ENCODE peak calls at places on chromosomes 12 and 14, in nine cellular contexts. K is GM23338, B is GM12878, Z is HCT116, L is SK-N-SH, W is K562, I is HL-60, G is spleen, T is transverse colon. H is an unnamed sample.

GRCh38 chr12:74408601-74409166 is 129.0 kb upstream of the ATXN7L3B start:
- DNase-seq in L (no peak), W (no peak), Z (no peak), G (no peak), T (no peak), B (no peak), K (peak), I (no peak), H (no peak)

GRCh38 chr12:104974626-104975290 is 11.4 kb upstream of the NOPCHAP1 start:
- DNase-seq in I (peak), G (no peak), W (no peak), T (peak), B (peak), L (no peak), K (no peak), Z (no peak), H (no peak)

GRCh38 chr14:41957459-41957858 is 350.8 kb downstream of the LRFN5 start:
- DNase-seq in G (no peak), L (no peak), B (no peak), T (no peak), Z (no peak), W (no peak), I (no peak), K (no peak), H (no peak)

GRCh38 chr12:103966736-103967135 is 1.1 kb downstream of the TDG start:
- DNase-seq in L (no peak), T (no peak), G (no peak), K (no peak), Z (no peak), W (no peak), I (no peak), B (no peak), H (no peak)

GRCh38 chr14:76953196-76953945 is 75.1 kb downstream of the IRF2BPL start:
- DNase-seq in T (peak), K (peak), Z (peak), B (no peak), L (peak), G (peak), I (no peak), W (no peak), H (no peak)

GRCh38 chr14:68675233-68675577 is 117.7 kb downstream of the ZFP36L1 start:
- DNase-seq in T (no peak), I (no peak), B (no peak), L (no peak), W (no peak), Z (no peak), K (no peak), G (no peak), H (peak)

GRCh38 chr14:90677484-90678045 is 138.7 kb downstream of the TTC7B start:
- DNase-seq in T (no peak), I (no peak), B (no peak), G (no peak), K (no peak), Z (no peak), L (no peak), W (no peak), H (no peak)

GRCh38 chr12:92044435-92044834 is 101.2 kb downstream of the BTG1 start:
- DNase-seq in I (no peak), Z (no peak), L (no peak), T (no peak), G (no peak), W (no peak), B (no peak), K (no peak), H (no peak)

GRCh38 chr14:73503648-73504047 is 12.9 kb downstream of the RIOX1 start:
- DNase-seq in L (no peak), G (no peak), B (peak), Z (no peak), K (no peak), I (no peak), W (no peak), T (no peak), H (no peak)

GRCh38 chr14:93999573-93999972 is 2.5 kb downstream of the CCDC197 start:
- DNase-seq in T (no peak), W (no peak), Z (no peak), I (no peak), B (no peak), G (no peak), K (peak), L (no peak), H (no peak)

GRCh38 chr14:51293149-51293925 is 53.3 kb downstream of the TMX1 start:
- DNase-seq in I (no peak), K (no peak), Z (no peak), G (no peak), W (no peak), L (no peak), B (no peak), T (no peak), H (no peak)

GRCh38 chr12:83186437-83186836 is 499.7 kb downstream of the TMTC2 start:
- DNase-seq in B (no peak), T (no peak), L (no peak), I (no peak), W (no peak), K (no peak), G (no peak), Z (no peak), H (no peak)

GRCh38 chr12:104243971-104244370 is 28.4 kb downstream of the TXNRD1 start:
- DNase-seq in K (no peak), L (no peak), I (no peak), T (no peak), Z (no peak), B (no peak), W (no peak), G (no peak), H (no peak)

GRCh38 chr12:123912415-123913385 is 59.9 kb downstream of the CCDC92 start:
- DNase-seq in T (no peak), G (peak), K (no peak), L (peak), W (no peak), Z (no peak), I (no peak), B (no peak), H (no peak)

GRCh38 chr14:96126339-96126770 is 78.3 kb upstream of the BDKRB2 start:
- DNase-seq in L (no peak), I (peak), B (peak), W (no peak), K (no peak), Z (no peak), T (no peak), G (no peak), H (no peak)

GRCh38 chr14:69712637-69713088 is 54.3 kb upstream of the SRSF5 start:
- DNase-seq in B (no peak), W (no peak), T (peak), K (peak), I (no peak), L (no peak), G (peak), Z (no peak), H (no peak)

GRCh38 chr14:73188501-73188903 is 48.8 kb upstream of the PAPLN start:
- DNase-seq in Z (no peak), G (no peak), W (no peak), B (no peak), K (no peak), T (no peak), L (no peak), I (no peak), H (no peak)

GRCh38 chr12:104334581-104334980 is 31.0 kb downstream of the EID3 start:
- DNase-seq in B (no peak), W (no peak), T (no peak), I (no peak), L (no peak), Z (no peak), G (no peak), K (no peak), H (no peak)

GRCh38 chr14:32618991-32619390 is 289.9 kb downstream of the AKAP6 start:
- DNase-seq in Z (no peak), B (no peak), T (no peak), W (no peak), G (no peak), L (no peak), I (no peak), K (no peak), H (no peak)

GRCh38 chr12:20931894-20932293 is 121.4 kb downstream of the SLCO1B3 start:
- DNase-seq in L (no peak), K (peak), Z (no peak), G (no peak), W (no peak), B (no peak), I (no peak), T (no peak), H (no peak)

GRCh38 chr12:39081910-39082309 is 176.5 kb upstream of the CPNE8 start:
- DNase-seq in Z (no peak), L (no peak), T (no peak), I (no peak), W (no peak), G (no peak), K (no peak), B (peak), H (no peak)

GRCh38 chr12:26748741-26749431 is 84.1 kb downstream of the ITPR2 start:
- DNase-seq in G (no peak), T (no peak), K (no peak), I (no peak), B (peak), Z (no peak), W (no peak), L (no peak), H (no peak)

GRCh38 chr14:65019944-65020566 is 33.4 kb downstream of the FNTB start:
- DNase-seq in K (peak), Z (peak), B (no peak), W (peak), T (peak), L (peak), G (no peak), I (no peak), H (no peak)

GRCh38 chr14:31781578-31781977 is 220.4 kb downstream of the NUBPL start:
- DNase-seq in T (no peak), W (no peak), K (peak), L (no peak), I (no peak), G (no peak), Z (no peak), B (no peak), H (no peak)

GRCh38 chr14:69685716-69686115 is 74.3 kb downstream of the SUSD6 start:
- DNase-seq in G (no peak), L (no peak), K (no peak), I (no peak), W (no peak), B (no peak), T (peak), Z (no peak), H (no peak)

GRCh38 chr12:6195665-6196535 is 4.3 kb upstream of the CD9 start:
- DNase-seq in T (peak), K (peak), I (peak), W (peak), G (peak), L (peak), B (peak), Z (peak), H (peak)

GRCh38 chr12:12443482-12443881 is 86.6 kb downstream of the BORCS5 start:
- DNase-seq in G (no peak), I (no peak), B (no peak), T (no peak), W (no peak), Z (no peak), K (no peak), L (no peak), H (no peak)

GRCh38 chr14:67882973-67883372 is 63.4 kb downstream of the RAD51B start:
- DNase-seq in W (no peak), B (no peak), K (no peak), T (no peak), L (no peak), G (no peak), I (no peak), Z (no peak), H (no peak)

GRCh38 chr12:55955800-55956508 is 9.9 kb downstream of the PMEL start:
- DNase-seq in I (peak), W (peak), Z (peak), L (peak), G (no peak), K (peak), B (no peak), T (peak), H (no peak)

GRCh38 chr12:58764100-58764953 is 156.0 kb downstream of the LRIG3 start:
- DNase-seq in K (no peak), I (no peak), B (no peak), T (no peak), L (no peak), W (no peak), G (no peak), Z (no peak), H (no peak)

GRCh38 chr12:101573743-101574142 is 21.0 kb upstream of the MYBPC1 start:
- DNase-seq in I (no peak), Z (no peak), B (no peak), W (no peak), G (no peak), T (no peak), L (no peak), K (no peak), H (no peak)

GRCh38 chr12:92144045-92144630 is 1.5 kb downstream of the BTG1 start:
- DNase-seq in L (peak), W (peak), I (peak), K (peak), B (no peak), T (peak), G (peak), Z (peak), H (peak)

GRCh38 chr12:94204647-94205247 is 56.4 kb downstream of the PLXNC1 start:
- DNase-seq in B (peak), I (no peak), K (no peak), W (no peak), Z (no peak), L (no peak), G (no peak), T (no peak), H (no peak)

GRCh38 chr14:105855893-105856675 is 329.7 kb downstream of the TMEM121 start:
- DNase-seq in L (no peak), I (no peak), T (peak), G (peak), K (no peak), B (no peak), Z (no peak), W (no peak), H (peak)

GRCh38 chr14:78697341-78697740 is 527.2 kb downstream of the NRXN3 start:
- DNase-seq in I (no peak), W (no peak), Z (peak), L (peak), B (no peak), K (peak), T (no peak), G (no peak), H (no peak)

GRCh38 chr12:130873106-130873795 is 1.4 kb downstream of the RAN start:
- DNase-seq in G (no peak), I (peak), B (no peak), W (no peak), Z (no peak), T (no peak), L (no peak), K (no peak), H (no peak)
- TF ChIP-seq POLR2AphosphoS5 in G (no peak), I (no peak), B (no peak), W (no peak), Z (no peak), T (no peak), L (no peak), K (no peak), H (no peak)

GRCh38 chr12:45852508-45852907 is 123.0 kb downstream of the ARID2 start:
- DNase-seq in B (no peak), W (no peak), K (no peak), Z (no peak), I (no peak), T (no peak), G (no peak), L (no peak), H (no peak)
- TF ChIP-seq CTCF in B (no peak), W (no peak), K (no peak), Z (no peak), I (no peak), T (no peak), G (no peak), L (no peak), H (no peak)

GRCh38 chr12:112792743-112793142 is 1.2 kb downstream of the RPH3A start:
- DNase-seq in G (no peak), T (no peak), Z (no peak), L (peak), K (no peak), W (no peak), B (no peak), I (no peak), H (no peak)
- H3K4me3 ChIP-seq in G (no peak), T (no peak), Z (no peak), L (no peak), K (peak), W (no peak), B (no peak), I (no peak), H (no peak)

GRCh38 chr14:36947362-36947761 is 225.0 kb downstream of the SLC25A21 start:
- DNase-seq in T (no peak), Z (no peak), W (no peak), G (no peak), B (no peak), I (no peak), L (no peak), K (no peak), H (no peak)
- TF ChIP-seq POLR2AphosphoS5 in T (no peak), Z (no peak), W (no peak), G (no peak), B (no peak), I (no peak), L (no peak), K (no peak), H (no peak)

GRCh38 chr12:77932216-77932615 is 101.5 kb downstream of the NAV3 start:
- DNase-seq in B (no peak), G (no peak), T (no peak), K (peak), I (no peak), Z (no peak), W (no peak), L (peak), H (no peak)
- TF ChIP-seq CTCF in B (peak), G (no peak), T (no peak), K (peak), I (no peak), Z (peak), W (no peak), L (peak), H (no peak)

GRCh38 chr12:29781705-29782266 is 2.0 kb downstream of the TMTC1 start:
- DNase-seq in T (no peak), G (no peak), W (no peak), K (no peak), Z (no peak), L (no peak), I (no peak), B (no peak), H (no peak)

GRCh38 chr12:29780084-29780483 is 3.7 kb downstream of the TMTC1 start:
- DNase-seq in B (no peak), L (no peak), T (no peak), K (no peak), Z (no peak), W (no peak), G (no peak), I (no peak), H (no peak)

GRCh38 chr12:29782821-29783772 is 645 bp downstream of the TMTC1 start:
- DNase-seq in T (no peak), K (peak), G (peak), W (no peak), I (no peak), L (peak), Z (no peak), B (no peak), H (peak)

GRCh38 chr12:29782285-29782820 is 1.4 kb downstream of the TMTC1 start:
- DNase-seq in G (no peak), W (no peak), B (no peak), T (no peak), Z (no peak), I (peak), L (no peak), K (peak), H (no peak)

GRCh38 chr12:29781176-29781575 is 2.6 kb downstream of the TMTC1 start:
- DNase-seq in Z (no peak), L (no peak), K (no peak), T (no peak), I (no peak), B (no peak), W (no peak), G (no peak), H (no peak)
- H3K4me3 ChIP-seq in Z (no peak), L (no peak), K (peak), T (no peak), I (no peak), B (no peak), W (no peak), G (peak), H (peak)